ENCODE peak calls at places on chromosomes 16 and 17, in five cellular contexts. R is activated gamma-delta T cell treated with Interleukin-2 at 50 U/mL for 16 hours; J is activated naive CD4-positive, alpha-beta T cell treated with anti-CD3 and anti-CD28 coated beads for 36 hours; E is lower leg skin; C is neuronal stem cell. U is an unnamed sample.

GRCh38 chr17:59607817-59608403 is 11.8 kb upstream of the CLTC start:
- DNase-seq in R (peak), J (peak), E (no peak), C (no peak), U (no peak)

GRCh38 chr16:4693956-4694663 is 748 bp downstream of the NUDT16L1 start:
- DNase-seq in R (peak), J (no peak), E (no peak), C (no peak), U (no peak)

GRCh38 chr17:76515291-76515949 is 14.2 kb upstream of the RHBDF2 start:
- DNase-seq in R (peak), J (peak), E (peak), C (no peak), U (no peak)

GRCh38 chr17:69358688-69359596 is 32.0 kb upstream of the ABCA5 start:
- DNase-seq in R (peak), J (peak), E (no peak), C (peak), U (no peak)

GRCh38 chr17:5561736-5562135 is 22.6 kb downstream of the NLRP1 start:
- DNase-seq in R (no peak), J (no peak), E (no peak), C (no peak), U (no peak)

GRCh38 chr17:40333781-40334453 is 24.9 kb downstream of the RARA start:
- DNase-seq in R (no peak), J (no peak), E (no peak), C (no peak), U (no peak)

GRCh38 chr17:3920940-3921852 is 4.9 kb upstream of the P2RX1 start:
- DNase-seq in R (no peak), J (no peak), E (no peak), C (no peak), U (no peak)

GRCh38 chr17:18025596-18026407 is 13.2 kb downstream of the ATPAF2 start:
- DNase-seq in R (no peak), J (peak), E (no peak), C (no peak), U (no peak)

GRCh38 chr17:50210249-50211225 is 9.1 kb upstream of the COL1A1 start:
- DNase-seq in R (no peak), J (no peak), E (no peak), C (no peak), U (no peak)

GRCh38 chr16:12557808-12558207 is 245.9 kb downstream of the CPPED1 start:
- DNase-seq in R (no peak), J (no peak), E (no peak), C (no peak), U (no peak)

GRCh38 chr16:9713151-9713550 is 469.1 kb downstream of the GRIN2A start:
- DNase-seq in R (no peak), J (no peak), E (no peak), C (no peak), U (no peak)

GRCh38 chr17:36720131-36720530 is 118.7 kb downstream of the MRM1 start:
- DNase-seq in R (no peak), J (no peak), E (no peak), C (no peak), U (no peak)

GRCh38 chr17:64095144-64095882 is 34.6 kb downstream of the ERN1 start:
- DNase-seq in R (no peak), J (peak), E (no peak), C (no peak), U (no peak)

GRCh38 chr16:68083861-68084503 is 1.2 kb upstream of the NFATC3 start:
- DNase-seq in R (no peak), J (no peak), E (no peak), C (peak), U (no peak)

GRCh38 chr17:6574689-6575595 is 18.6 kb upstream of the PITPNM3 start:
- DNase-seq in R (peak), J (peak), E (no peak), C (no peak), U (no peak)

GRCh38 chr17:68383443-68384321 is 73.6 kb downstream of the WIPI1 start:
- DNase-seq in R (peak), J (peak), E (no peak), C (no peak), U (no peak)

GRCh38 chr17:7848665-7849184 is 6.1 kb upstream of the TMEM88 start:
- DNase-seq in R (no peak), J (no peak), E (no peak), C (no peak), U (no peak)

GRCh38 chr17:72165202-72165972 is 44.6 kb downstream of the SOX9 start:
- DNase-seq in R (no peak), J (no peak), E (no peak), C (no peak), U (no peak)

GRCh38 chr16:47477680-47478079 is 16.5 kb downstream of the PHKB start:
- DNase-seq in R (no peak), J (no peak), E (no peak), C (no peak), U (no peak)

GRCh38 chr17:7636192-7636591 is 6.3 kb downstream of the SHBG start:
- DNase-seq in R (no peak), J (no peak), E (no peak), C (no peak), U (no peak)

GRCh38 chr17:59355695-59356323 is 24.4 kb downstream of the YPEL2 start:
- DNase-seq in R (no peak), J (no peak), E (no peak), C (no peak), U (no peak)

GRCh38 chr16:61791465-61791864 is 244.8 kb downstream of the CDH8 start:
- DNase-seq in R (no peak), J (no peak), E (no peak), C (no peak), U (no peak)

GRCh38 chr16:76390476-76390875 is 113.3 kb downstream of the CNTNAP4 start:
- DNase-seq in R (no peak), J (no peak), E (no peak), C (no peak), U (no peak)

GRCh38 chr17:41307647-41308046 is 1.5 kb downstream of the KRTAP16-1 start:
- DNase-seq in R (no peak), J (no peak), E (no peak), C (no peak), U (no peak)

GRCh38 chr16:68236804-68237242 is 896 bp upstream of the ESRP2 start:
- DNase-seq in R (no peak), J (no peak), E (no peak), C (no peak), U (no peak)

GRCh38 chr17:35666070-35666469 is 65.4 kb upstream of the RASL10B start:
- DNase-seq in R (no peak), J (no peak), E (no peak), C (no peak), U (no peak)

GRCh38 chr16:1184156-1184868 is 31.4 kb downstream of the CACNA1H start:
- DNase-seq in R (no peak), J (no peak), E (no peak), C (no peak), U (no peak)

GRCh38 chr16:13100970-13101369 is 199.6 kb downstream of the SHISA9 start:
- DNase-seq in R (no peak), J (no peak), E (no peak), C (no peak), U (no peak)

GRCh38 chr16:29702307-29702706 is 23.3 kb downstream of the QPRT start:
- DNase-seq in R (peak), J (peak), E (no peak), C (no peak), U (no peak)

GRCh38 chr17:75250009-75250471 is 11.4 kb downstream of the GGA3 start:
- DNase-seq in R (peak), J (peak), E (no peak), C (no peak), U (no peak)

GRCh38 chr16:80735846-80736245 is 68.6 kb downstream of the CDYL2 start:
- DNase-seq in R (no peak), J (no peak), E (no peak), C (no peak), U (no peak)

GRCh38 chr17:49358638-49359247 is 3.3 kb downstream of the ZNF652 start:
- DNase-seq in R (peak), J (peak), E (no peak), C (no peak), U (no peak)

GRCh38 chr16:23302045-23302956 is at the start of gene SCNN1B:
- DNase-seq in R (no peak), J (no peak), E (no peak), C (peak), U (no peak)

GRCh38 chr17:51056813-51057510 is 63.7 kb downstream of the SPAG9 start:
- DNase-seq in R (no peak), J (peak), E (no peak), C (peak), U (no peak)